ENCODE peak calls at places on chromosomes 2 and 18, in six cellular contexts. H is K562, T is HFFc6, L is GM20000, D is upper lobe of right lung, P is bronchial epithelial cell. C is an unnamed sample.

GRCh38 chr2:4354678-4355077 is 651.3 kb downstream of the DCDC2C start:
- DNase-seq in T (no peak), L (peak; percentile 14), H (peak; percentile 4), D (peak; percentile 62), P (no peak), C (peak; percentile 39)

GRCh38 chr2:1728821-1729220 is 15.5 kb downstream of the PXDN start:
- DNase-seq in P (peak; percentile 37), T (no peak), H (no peak), L (no peak), D (peak; percentile 78), C (no peak)

GRCh38 chr2:237140689-237141285 is 55.1 kb downstream of the COPS8 start:
- DNase-seq in P (no peak), T (no peak), D (no peak), H (no peak), L (no peak), C (no peak)

GRCh38 chr2:119741001-119741400 is 18.7 kb upstream of the PTPN4 start:
- DNase-seq in P (no peak), L (no peak), T (no peak), H (no peak), D (no peak), C (no peak)

GRCh38 chr2:105391058-105391627 is 7.7 kb downstream of the FHL2 start:
- DNase-seq in D (no peak), L (no peak), T (peak; percentile 81), P (peak; percentile 69), H (no peak), C (no peak)

GRCh38 chr18:50009772-50010171 is 185.2 kb downstream of the MYO5B start:
- DNase-seq in H (peak; percentile 19), D (peak; percentile 71), T (peak; percentile 23), P (peak; percentile 48), L (peak; percentile 45), C (peak; percentile 62)

GRCh38 chr2:45273412-45274189 is 264.3 kb upstream of the SIX2 start:
- DNase-seq in P (no peak), D (no peak), T (no peak), L (no peak), H (no peak), C (no peak)

GRCh38 chr2:233081232-233081730 is 21.1 kb downstream of the INPP5D start:
- DNase-seq in H (no peak), P (no peak), T (no peak), D (peak; percentile 48), L (no peak), C (no peak)

GRCh38 chr2:120442923-120443571 is 97.1 kb downstream of the INHBB start:
- DNase-seq in T (no peak), P (peak; percentile 70), H (peak; percentile 51), L (no peak), D (peak; percentile 94), C (peak; percentile 49)

GRCh38 chr18:36828157-36828629 is 609 bp downstream of the TPGS2 start:
- DNase-seq in P (peak; percentile 59), L (no peak), T (peak; percentile 42), D (no peak), H (peak; percentile 62), C (no peak)

GRCh38 chr2:23801396-23801795 is 125.5 kb downstream of the ATAD2B start:
- DNase-seq in H (no peak), D (no peak), T (peak; percentile 39), P (peak; percentile 54), L (no peak), C (no peak)

GRCh38 chr2:145957929-145958328 is 1438.0 kb upstream of the ZEB2 start:
- DNase-seq in D (no peak), T (no peak), P (peak; percentile 52), H (no peak), L (no peak), C (no peak)

GRCh38 chr2:176136375-176137248 is 7.1 kb downstream of the HOXD8 start:
- DNase-seq in P (no peak), D (peak; percentile 62), T (no peak), L (no peak), H (no peak), C (no peak)

GRCh38 chr2:238231251-238231793 is 8.5 kb downstream of the HES6 start:
- DNase-seq in D (peak; percentile 89), P (peak; percentile 46), L (peak; percentile 86), T (no peak), H (peak; percentile 80), C (peak; percentile 78)

GRCh38 chr2:186992597-186992996 is 143.6 kb upstream of the ZSWIM2 start:
- DNase-seq in D (no peak), P (no peak), T (no peak), H (no peak), L (no peak), C (no peak)

GRCh38 chr2:57550912-57551311 is 495.7 kb upstream of the VRK2 start:
- DNase-seq in L (no peak), D (no peak), T (no peak), P (no peak), H (no peak), C (no peak)

GRCh38 chr2:57544626-57545025 is 502.0 kb upstream of the VRK2 start:
- DNase-seq in L (no peak), D (no peak), P (no peak), H (no peak), T (no peak), C (no peak)

GRCh38 chr2:57552885-57553284 is 493.7 kb upstream of the VRK2 start:
- DNase-seq in D (no peak), P (no peak), T (no peak), H (no peak), L (no peak), C (no peak)

GRCh38 chr2:57546478-57546877 is 500.1 kb upstream of the VRK2 start:
- DNase-seq in D (no peak), T (no peak), P (no peak), H (no peak), L (no peak), C (no peak)

DNA sequence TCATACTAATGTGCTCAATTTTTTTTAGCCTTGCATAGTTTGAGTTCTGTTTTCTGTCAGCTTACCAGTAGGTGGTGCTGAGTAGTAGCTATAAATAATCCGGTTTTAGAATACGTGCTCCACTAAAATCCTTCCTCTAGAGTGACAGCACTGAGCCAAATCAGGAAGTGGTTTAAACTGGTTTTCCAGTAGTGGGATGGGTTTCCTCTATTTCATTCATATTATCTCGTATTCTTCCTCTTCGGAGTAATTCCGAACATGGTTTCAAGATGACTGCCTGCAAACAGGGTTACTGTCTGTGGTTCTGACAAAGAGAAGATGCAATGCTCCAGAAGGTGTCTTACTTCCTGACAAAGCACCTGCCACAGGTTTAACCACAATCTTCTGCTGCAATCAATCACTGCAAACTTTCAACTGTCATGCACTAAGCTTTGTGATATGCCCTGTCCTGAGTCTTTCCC is 496.9 kb upstream of the VRK2 start:
- DNase-seq in H (no peak), T (peak; percentile 25), P (peak; percentile 15), D (no peak), L (peak; percentile 10), C (no peak)
- TF ChIP-seq CTCF in H (no peak), T (peak; percentile 71), P (peak; percentile 21), D (peak; percentile 16), L (peak; percentile 38), C (no peak)

DNA sequence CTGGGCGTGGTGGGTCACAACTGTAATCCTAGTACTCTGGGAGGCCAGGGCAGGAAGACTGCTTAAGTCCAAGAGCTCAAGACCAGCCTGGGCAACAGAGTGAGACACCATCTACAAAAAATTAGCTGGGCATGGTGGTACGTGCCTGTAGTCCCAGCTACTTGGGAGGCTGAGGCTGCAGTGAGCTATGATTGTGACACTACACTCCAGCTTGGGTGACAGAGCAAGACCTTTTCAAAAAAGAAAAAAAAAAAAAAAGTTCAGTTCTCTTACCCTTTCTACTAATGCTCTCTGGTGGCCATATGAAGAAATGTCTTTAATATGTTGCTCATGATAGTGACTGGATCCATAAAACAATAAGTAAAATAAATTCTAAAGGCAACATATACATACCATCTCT is 14.9 kb downstream of the TYW5 start:
- DNase-seq in P (peak; percentile 39), T (peak; percentile 23), H (no peak), L (no peak), D (no peak), C (no peak)
- TF ChIP-seq CTCF in P (peak; percentile 21), T (peak; percentile 71), H (peak; percentile 44), L (no peak), D (no peak), C (peak; percentile 62)

GRCh38 chr2:167595021-167595420 is 652.4 kb downstream of the STK39 start:
- DNase-seq in L (no peak), H (no peak), T (no peak), D (no peak), P (no peak), C (no peak)
- TF ChIP-seq CTCF in L (no peak), H (no peak), T (no peak), D (no peak), P (no peak), C (no peak)

DNA sequence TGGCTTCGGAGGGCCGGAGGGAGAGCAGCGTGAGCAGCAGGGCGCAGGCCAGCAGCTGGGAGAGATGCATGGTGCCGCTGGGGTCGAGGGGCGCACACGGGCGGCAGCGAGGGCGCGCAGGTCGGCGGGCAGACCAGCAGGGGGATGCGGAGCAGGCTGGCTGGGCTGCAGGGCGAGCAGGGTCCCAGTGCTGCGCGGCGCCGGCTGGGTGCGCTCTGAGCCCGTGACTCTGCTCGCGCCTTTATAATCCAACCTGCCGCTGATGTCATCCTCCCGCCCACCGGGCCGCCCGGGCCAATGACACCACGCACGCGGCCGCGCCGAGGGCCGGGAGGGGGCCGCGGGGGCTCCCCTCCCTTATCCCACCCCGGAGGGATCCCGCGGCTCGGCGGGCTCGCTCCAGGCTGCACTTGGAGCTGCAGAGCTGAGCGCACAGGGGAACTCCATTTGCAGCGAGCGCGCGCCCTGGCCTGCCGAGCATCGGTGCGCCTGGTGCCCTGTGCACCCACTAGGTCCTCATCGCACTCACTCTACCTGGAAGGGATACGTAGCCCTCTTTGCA is at the start of gene NPPC:
- DNase-seq in D (peak; percentile 65), H (peak; percentile 59), P (peak; percentile 22), T (peak; percentile 4), L (peak; percentile 88), C (peak; percentile 74)
- TF ChIP-seq CTCF in D (no peak), H (peak; percentile 56), P (peak; percentile 47), T (peak; percentile 44), L (peak; percentile 59), C (peak; percentile 58)

GRCh38 chr18:72637319-72638113 is 93.4 kb upstream of the CBLN2 start:
- DNase-seq in D (no peak), P (no peak), L (no peak), H (no peak), T (no peak), C (no peak)

GRCh38 chr18:72638353-72638752 is 94.2 kb upstream of the CBLN2 start:
- DNase-seq in T (no peak), D (no peak), H (no peak), P (no peak), L (no peak), C (no peak)

DNA sequence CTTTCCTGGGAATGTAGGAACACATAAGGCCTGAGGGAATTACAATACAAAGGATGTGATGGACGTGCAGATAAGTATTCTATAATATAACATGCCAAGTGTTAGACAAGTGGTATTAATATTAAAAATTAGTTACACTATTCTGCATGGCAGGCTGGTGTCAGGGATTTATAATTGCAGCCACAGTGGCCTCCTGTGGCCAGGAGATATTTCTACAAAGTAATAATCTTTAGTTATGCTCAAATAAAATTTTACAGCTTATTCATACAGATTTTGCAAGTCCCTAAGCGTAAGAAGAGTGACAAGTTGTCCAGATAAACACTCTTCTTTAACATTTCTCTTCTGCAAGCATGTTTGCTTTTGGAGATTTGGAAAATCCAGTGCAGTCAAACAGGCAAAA is 90.4 kb upstream of the CBLN2 start:
- DNase-seq in T (no peak), L (no peak), P (no peak), D (no peak), H (no peak), C (no peak)
- TF ChIP-seq CTCF in T (no peak), L (no peak), P (no peak), D (no peak), H (no peak), C (no peak)

GRCh38 chr18:54950221-54950620 is 9.0 kb downstream of the CCDC68 start:
- DNase-seq in L (no peak), T (no peak), P (peak; percentile 21), H (no peak), D (no peak), C (no peak)
- TF ChIP-seq CTCF in L (no peak), T (no peak), P (peak; percentile 17), H (peak; percentile 23), D (peak; percentile 16), C (no peak)

C was measured in endothelial cell.